ENCODE peak calls at places on chromosomes 5 and 9, in five cellular contexts. E is PC-3, O is WERI-Rb-1, X is substantia nigra, T is Karpas-422. S is an unnamed sample.

GRCh38 chr5:154520861-154521453 is 42.9 kb upstream of the HAND1 start:
- DNase-seq in E (peak; percentile 70), O (peak; percentile 83), X (no peak), T (peak; percentile 46), S (peak; percentile 84)

GRCh38 chr9:135864447-135865049 is 42.8 kb downstream of the CAMSAP1 start:
- DNase-seq in E (peak; percentile 60), O (peak; percentile 64), X (peak; percentile 69), T (peak; percentile 85), S (peak; percentile 81)

GRCh38 chr5:132915681-132916080 is 42.2 kb downstream of the LEAP2 start:
- DNase-seq in E (peak; percentile 20), O (no peak), X (no peak), T (no peak), S (no peak)

GRCh38 chr5:78594946-78595921 is 53.3 kb downstream of the LHFPL2 start:
- DNase-seq in E (peak; percentile 93), O (no peak), X (no peak), T (no peak), S (peak; percentile 96)

GRCh38 chr9:119268985-119269384 is 100.2 kb downstream of the BRINP1 start:
- DNase-seq in E (no peak), O (no peak), X (no peak), T (no peak), S (no peak)

GRCh38 chr5:135155616-135156214 is 121.7 kb upstream of the PITX1 start:
- DNase-seq in E (no peak), O (no peak), X (no peak), T (no peak), S (no peak)

GRCh38 chr5:21806943-21807342 is 1046.2 kb downstream of the CDH12 start:
- DNase-seq in E (peak; percentile 98), O (no peak), X (no peak), T (no peak), S (peak; percentile 32)

GRCh38 chr9:137919095-137919465 is 41.5 kb downstream of the CACNA1B start:
- DNase-seq in E (no peak), O (no peak), X (no peak), T (no peak), S (no peak)

GRCh38 chr5:763998-764781 is 20.3 kb downstream of the ZDHHC11B start:
- DNase-seq in E (no peak), O (no peak), X (no peak), T (no peak), S (no peak)

GRCh38 chr9:124797343-124798103 is 20.6 kb downstream of the OLFML2A start:
- DNase-seq in E (no peak), O (no peak), X (no peak), T (no peak), S (no peak)

GRCh38 chr9:123406691-123407536 is 50.9 kb downstream of the CRB2 start:
- DNase-seq in E (no peak), O (no peak), X (no peak), T (no peak), S (no peak)

GRCh38 chr9:36550135-36550534 is 22.6 kb upstream of the MELK start:
- DNase-seq in E (no peak), O (no peak), X (no peak), T (no peak), S (no peak)

GRCh38 chr9:137758067-137758466 is 119.5 kb upstream of the CACNA1B start:
- DNase-seq in E (no peak), O (no peak), X (no peak), T (no peak), S (no peak)

GRCh38 chr5:177610131-177610769 is 10.3 kb downstream of the B4GALT7 start:
- DNase-seq in E (no peak), O (no peak), X (no peak), T (no peak), S (no peak)

GRCh38 chr5:33367396-33367795 is 73.4 kb upstream of the TARS1 start:
- DNase-seq in E (no peak), O (no peak), X (no peak), T (no peak), S (no peak)

GRCh38 chr9:135739271-135740220 is 37.6 kb downstream of the KCNT1 start:
- DNase-seq in E (no peak), O (no peak), X (no peak), T (no peak), S (no peak)

GRCh38 chr5:143562935-143563334 is 159.4 kb upstream of the NR3C1 start:
- DNase-seq in E (no peak), O (no peak), X (no peak), T (no peak), S (no peak)

GRCh38 chr5:143148461-143149170 is 254.9 kb downstream of the NR3C1 start:
- DNase-seq in E (no peak), O (no peak), X (no peak), T (no peak), S (peak; percentile 77)

GRCh38 chr5:140312067-140312790 is 9.3 kb upstream of the PFDN1 start:
- DNase-seq in E (peak; percentile 98), O (no peak), X (no peak), T (no peak), S (peak; percentile 57)
- H3K27ac ChIP-seq in E (peak overlapping the region; percentile 98), O (no peak overlapping the region), X (no peak overlapping the region), T (no peak overlapping the region), S (peak overlapping the region; percentile 56)

DNA sequence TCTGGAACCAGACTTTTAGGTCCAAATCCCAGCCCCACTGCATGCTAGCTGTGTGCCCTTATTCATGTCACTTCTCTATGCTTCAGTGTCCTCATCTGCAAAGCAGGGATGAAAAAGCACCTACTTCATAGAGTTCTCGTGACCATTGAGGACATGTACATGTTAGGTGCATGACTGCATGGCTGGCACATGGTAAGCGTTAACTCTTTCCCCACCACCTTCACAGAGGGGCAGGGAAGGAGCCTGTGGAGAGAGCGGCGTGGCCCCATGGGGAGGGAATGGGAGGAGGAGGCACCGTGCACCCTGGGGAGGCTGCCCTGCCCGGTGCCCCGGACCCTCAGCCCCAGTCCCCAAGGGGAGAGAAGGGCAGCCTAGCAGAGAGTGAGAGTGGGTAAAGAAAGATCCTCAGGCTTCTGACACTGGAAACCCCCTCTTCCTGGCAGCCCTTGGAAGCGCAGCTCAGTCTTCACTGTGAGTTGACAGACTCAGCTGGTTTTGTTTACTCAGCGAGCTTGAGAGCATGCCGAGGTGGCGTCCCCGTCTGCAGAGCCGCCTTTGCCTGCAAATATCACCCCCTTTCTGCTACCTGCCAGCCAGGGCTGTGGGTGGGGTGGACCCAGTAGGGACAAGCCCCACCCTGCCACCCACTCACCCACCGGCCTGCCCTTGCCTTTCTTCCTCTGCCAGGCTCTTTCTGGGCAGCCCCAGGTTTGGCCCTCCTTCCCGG is 10.6 kb upstream of the ANGPTL2 start:
- DNase-seq in E (no peak), O (no peak), X (no peak), T (no peak), S (no peak)
- H3K27ac ChIP-seq in E (no peak overlapping the region), O (no peak overlapping the region), X (peak overlapping the region; percentile 96), T (no peak overlapping the region), S (no peak overlapping the region)

DNA sequence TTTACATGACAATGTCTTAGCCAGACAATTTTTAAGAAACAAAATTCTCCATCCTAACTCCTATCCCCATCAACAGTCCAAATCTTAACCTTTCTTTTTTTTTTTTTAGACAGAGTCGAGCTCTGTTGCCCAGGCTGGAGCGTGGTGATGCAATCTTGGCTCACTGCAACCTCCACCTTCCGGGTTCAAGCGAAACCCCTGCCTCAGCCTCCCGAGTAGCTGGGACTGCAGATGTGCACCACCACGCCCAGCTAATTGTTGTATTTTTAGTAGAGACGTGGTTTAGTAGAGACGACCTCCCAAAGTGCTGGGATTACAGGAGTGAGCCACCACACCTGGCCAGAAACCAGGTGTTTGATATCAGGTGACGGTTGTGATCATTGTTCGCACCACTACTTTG is 10.2 kb downstream of the ABL1 start:
- DNase-seq in E (no peak), O (no peak), X (no peak), T (no peak), S (no peak)
- H3K27ac ChIP-seq in E (no peak overlapping the region), O (no peak overlapping the region), X (peak overlapping the region; percentile 58), T (no peak overlapping the region), S (peak overlapping the region; percentile 97)

GRCh38 chr9:33445941-33446506 is 1.4 kb downstream of the AQP3 start:
- DNase-seq in E (no peak), O (no peak), X (no peak), T (no peak), S (no peak)
- H3K27ac ChIP-seq in E (peak overlapping the region; percentile 75), O (peak overlapping the region; percentile 73), X (no peak overlapping the region), T (no peak overlapping the region), S (peak overlapping the region; percentile 76)

GRCh38 chr5:160628295-160629006 is 206.8 kb downstream of the PTTG1 start:
- DNase-seq in E (no peak), O (no peak), X (no peak), T (no peak), S (no peak)
- H3K27ac ChIP-seq in E (no peak overlapping the region), O (no peak overlapping the region), X (no peak overlapping the region), T (no peak overlapping the region), S (no peak overlapping the region)

S was measured in RWPE1.